ENCODE peak calls at places on chromosomes 12 and 14, in ten cellular contexts. T is stimulated activated CD8-positive, alpha-beta memory T cell treated with anti-CD3 and anti-CD28 coated beads, Interleukin-2, amount 100 ng/mL, for 1 hour; F is germinal center; K is mammary epithelial cell; S is stomach; U is amniotic stem cell; Z is stimulated activated CD4-positive, alpha-beta T cell treated with anti-CD3 and anti-CD28 coated beads, Interleukin-15, amount 100 ng/mL, for 48 hours; G is AG09309; H is cardiac muscle cell; R is naive thymus-derived CD8-positive, alpha-beta T cell. X is an unnamed sample.

GRCh38 chr14:57755018-57755521 is 110.8 kb downstream of the SLC35F4 start:
- DNase-seq in S (no peak), Z (no peak), R (no peak), U (no peak), F (no peak), K (no peak), T (no peak), H (no peak), G (no peak), X (no peak)

GRCh38 chr14:23057757-23058653 is 685 bp upstream of the CDH24 start:
- DNase-seq in Z (peak; percentile 73), U (no peak), F (peak; percentile 90), H (peak; percentile 88), R (peak; percentile 82), S (peak; percentile 88), G (no peak), K (peak; percentile 74), T (peak; percentile 75), X (peak; percentile 87)

GRCh38 chr14:76958975-76959710 is 69.4 kb downstream of the IRF2BPL start:
- DNase-seq in Z (no peak), R (no peak), F (no peak), G (no peak), S (no peak), K (peak; percentile 97), H (peak; percentile 21), T (no peak), U (no peak), X (peak; percentile 42)

GRCh38 chr14:98961191-98961590 is 310.8 kb downstream of the BCL11B start:
- DNase-seq in R (no peak), K (no peak), H (no peak), T (no peak), S (no peak), Z (no peak), F (no peak), G (no peak), U (no peak), X (no peak)

GRCh38 chr14:69153848-69154208 is 909 bp upstream of the DCAF5 start:
- DNase-seq in Z (no peak), R (no peak), F (peak; percentile 15), U (peak; percentile 16), K (no peak), T (no peak), S (no peak), H (peak; percentile 27), G (no peak), X (no peak)

GRCh38 chr14:73719361-73719760 is 5.2 kb upstream of the PNMA1 start:
- DNase-seq in R (no peak), S (no peak), H (no peak), T (no peak), K (no peak), G (no peak), U (no peak), F (no peak), Z (no peak), X (no peak)

GRCh38 chr12:116673713-116674112 is 64.2 kb downstream of the SPRING1 start:
- DNase-seq in K (no peak), U (no peak), R (no peak), T (no peak), S (no peak), G (no peak), H (no peak), Z (no peak), F (no peak), X (no peak)

GRCh38 chr14:99682809-99683618 is 1.1 kb upstream of the CYP46A1 start:
- DNase-seq in F (peak; percentile 78), H (peak; percentile 75), R (peak; percentile 88), K (peak; percentile 60), G (no peak), U (peak; percentile 31), T (peak; percentile 57), Z (peak; percentile 65), S (peak; percentile 84), X (peak; percentile 83)

GRCh38 chr12:28938581-28939301 is 210.3 kb upstream of the FAR2 start:
- DNase-seq in T (no peak), F (no peak), S (no peak), Z (no peak), H (no peak), R (no peak), U (no peak), K (no peak), G (no peak), X (no peak)

GRCh38 chr12:642633-643477 is 20.4 kb downstream of the NINJ2 start:
- DNase-seq in H (peak; percentile 90), U (no peak), R (peak; percentile 65), F (peak; percentile 85), K (peak; percentile 29), T (peak; percentile 44), S (peak; percentile 78), Z (no peak), G (no peak), X (peak; percentile 91)

X was measured in K562.